ENCODE peak calls at places on chromosome 18, in four cellular contexts. P is T-cell; Y is naive thymus-derived CD8-positive, alpha-beta T cell; L is cardiac muscle cell. O is an unnamed sample.
A peak's percentile ranks its signal among the peaks of the same experiment; 100 is the strongest.

GRCh38 chr18:3541549-3542386 is 91.8 kb downstream of the TGIF1 start:
- DNase-seq in P (no peak), Y (no peak), L (no peak), O (no peak)

GRCh38 chr18:23191952-23192662 is 56.8 kb downstream of the CABLES1 start:
- DNase-seq in L (peak; percentile 92), Y (no peak), P (no peak), O (peak; percentile 27)

GRCh38 chr18:77062518-77063003 is 70.0 kb downstream of the MBP start:
- DNase-seq in L (peak; percentile 95), Y (peak; percentile 87), P (peak; percentile 86), O (no peak)

GRCh38 chr18:8946046-8946838 is 156.3 kb upstream of the NDUFV2 start:
- DNase-seq in P (no peak), Y (no peak), L (peak; percentile 95), O (peak; percentile 65)

GRCh38 chr18:56789004-56789888 is 138.1 kb downstream of the WDR7 start:
- DNase-seq in L (peak; percentile 71), Y (peak; percentile 1), P (no peak), O (peak; percentile 9)

GRCh38 chr18:3230401-3231334 is 10.9 kb upstream of the MYOM1 start:
- DNase-seq in L (peak; percentile 44), Y (no peak), P (no peak), O (no peak)

GRCh38 chr18:58045265-58046086 is 1.4 kb downstream of the NEDD4L start:
- DNase-seq in P (peak; percentile 38), L (peak; percentile 24), Y (peak; percentile 44), O (no peak)

GRCh38 chr18:12007063-12007462 is 25.8 kb downstream of the IMPA2 start:
- DNase-seq in Y (no peak), L (no peak), P (no peak), O (no peak)

GRCh38 chr18:73414598-73414997 is 546.8 kb upstream of the NETO1 start:
- DNase-seq in L (no peak), Y (no peak), P (no peak), O (no peak)

GRCh38 chr18:59308201-59309014 is 10.0 kb downstream of the CPLX4 start:
- DNase-seq in L (peak; percentile 76), Y (peak; percentile 59), P (peak; percentile 24), O (peak; percentile 95)

GRCh38 chr18:76273036-76273545 is 222.0 kb downstream of the ZNF516 start:
- DNase-seq in P (no peak), L (no peak), Y (no peak), O (no peak)

GRCh38 chr18:75915941-75916640 is 488.6 kb upstream of the SMIM21 start:
- DNase-seq in L (peak; percentile 9), Y (no peak), P (no peak), O (peak; percentile 61)

GRCh38 chr18:58661423-58661822 is 9.8 kb upstream of the MALT1 start:
- DNase-seq in Y (no peak), P (no peak), L (peak; percentile 38), O (peak; percentile 28)

GRCh38 chr18:55390898-55391297 is 197.1 kb downstream of the TCF4 start:
- DNase-seq in Y (no peak), L (no peak), P (no peak), O (no peak)

GRCh38 chr18:57054891-57055290 is 92.0 kb upstream of the BOD1L2 start:
- DNase-seq in Y (no peak), L (no peak), P (no peak), O (no peak)

GRCh38 chr18:76524900-76525698 is 30.1 kb upstream of the ZNF516 start:
- DNase-seq in Y (peak; percentile 10), L (peak; percentile 82), P (no peak), O (peak; percentile 81)

GRCh38 chr18:71189581-71189980 is 900.7 kb downstream of the SOCS6 start:
- DNase-seq in P (no peak), Y (no peak), L (no peak), O (no peak)

GRCh38 chr18:5543854-5544389 is at the start of gene EPB41L3:
- DNase-seq in Y (no peak), P (peak; percentile 8), L (peak; percentile 54), O (peak; percentile 76)

GRCh38 chr18:9838144-9838877 is 47.5 kb upstream of the TXNDC2 start:
- DNase-seq in P (no peak), Y (no peak), L (peak; percentile 45), O (peak; percentile 57)

GRCh38 chr18:55124078-55124477 is 164.8 kb upstream of the CCDC68 start:
- DNase-seq in Y (no peak), L (peak; percentile 38), P (no peak), O (peak; percentile 53)

GRCh38 chr18:70172225-70172624 is 33.3 kb downstream of the RTTN start:
- DNase-seq in Y (no peak), L (peak; percentile 55), P (no peak), O (peak; percentile 27)

GRCh38 chr18:23822590-23823385 is 133.5 kb downstream of the LAMA3 start:
- DNase-seq in P (no peak), Y (no peak), L (no peak), O (peak; percentile 45)

GRCh38 chr18:79439201-79440023 is 43.7 kb downstream of the NFATC1 start:
- DNase-seq in Y (peak; percentile 40), L (peak; percentile 13), P (peak; percentile 36), O (peak; percentile 42)

GRCh38 chr18:3508576-3509559 is 58.9 kb downstream of the TGIF1 start:
- DNase-seq in Y (no peak), P (no peak), L (no peak), O (no peak)

GRCh38 chr18:44464401-44465185 is 216.1 kb upstream of the SETBP1 start:
- DNase-seq in P (no peak), L (no peak), Y (no peak), O (peak; percentile 22)

GRCh38 chr18:28287146-28287545 is 110.2 kb upstream of the CDH2 start:
- DNase-seq in P (no peak), L (no peak), Y (no peak), O (no peak)

GRCh38 chr18:55588001-55588875 is at the start of gene TCF4:
- DNase-seq in Y (peak; percentile 31), P (peak; percentile 8), L (peak; percentile 79), O (peak; percentile 64)

GRCh38 chr18:79583426-79583825 is 96.2 kb upstream of the CTDP1 start:
- DNase-seq in Y (no peak), L (no peak), P (no peak), O (no peak)

GRCh38 chr18:58860747-58861224 is 3.9 kb upstream of the ZNF532 start:
- DNase-seq in P (no peak), Y (no peak), L (peak; percentile 62), O (no peak)

GRCh38 chr18:11034816-11035215 is 114.6 kb downstream of the PIEZO2 start:
- DNase-seq in L (peak; percentile 32), Y (no peak), P (no peak), O (peak; percentile 26)

GRCh38 chr18:41932899-41933298 is 22.1 kb upstream of the PIK3C3 start:
- DNase-seq in L (no peak), Y (no peak), P (no peak), O (no peak)

GRCh38 chr18:42807852-42808251 is 307.6 kb downstream of the RIT2 start:
- DNase-seq in P (no peak), Y (no peak), L (no peak), O (no peak)

GRCh38 chr18:79608535-79608934 is 71.1 kb upstream of the CTDP1 start:
- DNase-seq in Y (no peak), L (no peak), P (no peak), O (no peak)

GRCh38 chr18:8952796-8953760 is 149.4 kb upstream of the NDUFV2 start:
- DNase-seq in Y (no peak), P (no peak), L (peak; percentile 86), O (peak; percentile 92)

GRCh38 chr18:68489018-68489792 is 225.7 kb downstream of the TMX3 start:
- DNase-seq in Y (no peak), L (no peak), P (no peak), O (no peak)

GRCh38 chr18:8601277-8602032 is 7.8 kb upstream of the RAB12 start:
- DNase-seq in Y (no peak), P (no peak), L (peak; percentile 24), O (no peak)

GRCh38 chr18:26227051-26227672 is 917 bp downstream of the TAF4B start:
- DNase-seq in P (no peak), L (peak; percentile 14), Y (no peak), O (no peak)

GRCh38 chr18:9665311-9665710 is 42.8 kb upstream of the RAB31 start:
- DNase-seq in P (no peak), Y (no peak), L (no peak), O (no peak)

GRCh38 chr18:77314952-77315351 is 65.3 kb downstream of the GALR1 start:
- DNase-seq in L (no peak), Y (no peak), P (no peak), O (no peak)